ENCODE peak calls at places on chromosomes 16 and 17, in seven cellular contexts. M is A673, B is transverse colon, H is stomach, T is breast epithelium, Z is A549, X is endodermal cell. O is an unnamed sample.

GRCh38 chr17:8225813-8226535 is 15.6 kb upstream of the AURKB start:
- DNase-seq in M (peak; percentile 94), B (peak; percentile 54), H (peak; percentile 39), T (no peak), Z (peak; percentile 44), X (peak; percentile 94), O (peak; percentile 68)

GRCh38 chr17:3903881-3904286 is 11.0 kb upstream of the CAMKK1 start:
- DNase-seq in M (no peak), B (no peak), H (no peak), T (no peak), Z (no peak), X (peak; percentile 79), O (no peak)

GRCh38 chr16:17970816-17971291 is 365.7 kb downstream of the NPIPA8 start:
- DNase-seq in M (no peak), B (no peak), H (no peak), T (no peak), Z (no peak), X (no peak), O (no peak)

GRCh38 chr17:58092797-58093385 is 9.7 kb downstream of the DYNLL2 start:
- DNase-seq in M (no peak), B (no peak), H (no peak), T (no peak), Z (no peak), X (peak; percentile 13), O (no peak)

GRCh38 chr16:89398924-89399323 is 91.4 kb downstream of the ANKRD11 start:
- DNase-seq in M (no peak), B (no peak), H (no peak), T (no peak), Z (no peak), X (no peak), O (no peak)

GRCh38 chr16:75305364-75306101 is 54.1 kb upstream of the BCAR1 start:
- DNase-seq in M (peak; percentile 99), B (peak; percentile 90), H (peak; percentile 78), T (peak; percentile 88), Z (peak; percentile 97), X (peak; percentile 70), O (peak; percentile 60)

GRCh38 chr17:36938566-36939058 is 1.3 kb downstream of the LHX1 start:
- DNase-seq in M (no peak), B (no peak), H (no peak), T (no peak), Z (no peak), X (no peak), O (no peak)

GRCh38 chr17:27558842-27559505 is 72.0 kb upstream of the LGALS9 start:
- DNase-seq in M (no peak), B (peak; percentile 51), H (no peak), T (no peak), Z (no peak), X (no peak), O (no peak)

GRCh38 chr16:17257426-17257825 is 213.3 kb downstream of the XYLT1 start:
- DNase-seq in M (no peak), B (no peak), H (no peak), T (no peak), Z (no peak), X (no peak), O (no peak)

GRCh38 chr17:29611351-29612093 is 11.2 kb downstream of the CORO6 start:
- DNase-seq in M (no peak), B (no peak), H (no peak), T (no peak), Z (no peak), X (no peak), O (no peak)

GRCh38 chr17:50947844-50948514 is 81.8 kb upstream of the TOB1 start:
- DNase-seq in M (no peak), B (peak; percentile 90), H (peak; percentile 96), T (peak; percentile 76), Z (no peak), X (no peak), O (peak; percentile 81)

GRCh38 chr16:68526782-68527145 is 12.3 kb upstream of the ZFP90 start:
- DNase-seq in M (no peak), B (no peak), H (no peak), T (no peak), Z (no peak), X (no peak), O (no peak)

GRCh38 chr16:81189100-81189664 is 49.3 kb upstream of the BCO1 start:
- DNase-seq in M (no peak), B (peak; percentile 50), H (peak; percentile 69), T (peak; percentile 47), Z (no peak), X (no peak), O (peak; percentile 55)

GRCh38 chr17:32590974-32591373 is 104.2 kb downstream of the CDK5R1 start:
- DNase-seq in M (no peak), B (no peak), H (no peak), T (no peak), Z (no peak), X (no peak), O (no peak)

GRCh38 chr16:66961065-66961744 is at the start of gene CES3:
- DNase-seq in M (peak; percentile 88), B (peak; percentile 89), H (peak; percentile 71), T (no peak), Z (peak; percentile 80), X (peak; percentile 96), O (peak; percentile 85)

GRCh38 chr16:89815639-89816348 is 653 bp downstream of the FANCA start:
- DNase-seq in M (no peak), B (no peak), H (no peak), T (no peak), Z (no peak), X (peak; percentile 64), O (peak; percentile 37)

GRCh38 chr17:34542700-34543336 is 36.6 kb upstream of the TMEM132E start:
- DNase-seq in M (peak; percentile 2), B (peak; percentile 25), H (peak; percentile 27), T (no peak), Z (peak; percentile 40), X (peak; percentile 90), O (peak; percentile 52)

GRCh38 chr16:84368327-84368996 is at the start of gene ATP2C2:
- DNase-seq in M (no peak), B (peak; percentile 86), H (peak; percentile 78), T (peak; percentile 39), Z (no peak), X (peak; percentile 95), O (no peak)

GRCh38 chr17:12987120-12987519 is 30.7 kb downstream of the ELAC2 start:
- DNase-seq in M (no peak), B (no peak), H (no peak), T (no peak), Z (no peak), X (peak; percentile 75), O (no peak)

GRCh38 chr17:58172369-58173071 is 5.7 kb downstream of the OR4D2 start:
- DNase-seq in M (peak; percentile 52), B (no peak), H (no peak), T (no peak), Z (peak; percentile 68), X (peak; percentile 91), O (no peak)

DNA sequence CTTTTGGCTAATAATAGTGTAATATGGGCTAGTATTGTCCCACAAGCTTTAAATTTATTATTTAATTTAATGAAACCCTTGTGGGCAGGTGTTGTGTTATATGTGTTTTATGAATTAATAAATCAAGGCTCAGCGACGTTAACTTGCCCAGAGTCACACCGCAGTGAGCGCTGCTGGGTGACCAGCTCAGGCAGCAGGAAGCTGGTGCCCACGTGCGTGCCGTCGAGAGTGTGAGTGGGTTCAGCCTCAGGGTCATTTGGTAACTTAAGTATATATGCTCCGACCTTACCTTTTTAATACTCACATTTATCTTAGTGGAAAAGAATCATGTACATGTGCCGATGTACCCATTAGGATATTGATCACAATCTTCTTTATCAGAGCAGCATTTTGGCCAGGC is 137.4 kb upstream of the CHMP6 start:
- DNase-seq in M (no peak), B (no peak), H (no peak), T (no peak), Z (no peak), X (no peak), O (no peak)
- H3K4me1 ChIP-seq in M (peaks cover 5% of the 10 kb centered on the region), B (peaks cover 16% of the 10 kb centered on the region), H (peaks cover 23% of the 10 kb centered on the region), T (no peaks in the 10 kb centered on the region), Z (peaks cover 40% of the 10 kb centered on the region), X (no peaks in the 10 kb centered on the region), O (peaks cover 16% of the 10 kb centered on the region)

DNA sequence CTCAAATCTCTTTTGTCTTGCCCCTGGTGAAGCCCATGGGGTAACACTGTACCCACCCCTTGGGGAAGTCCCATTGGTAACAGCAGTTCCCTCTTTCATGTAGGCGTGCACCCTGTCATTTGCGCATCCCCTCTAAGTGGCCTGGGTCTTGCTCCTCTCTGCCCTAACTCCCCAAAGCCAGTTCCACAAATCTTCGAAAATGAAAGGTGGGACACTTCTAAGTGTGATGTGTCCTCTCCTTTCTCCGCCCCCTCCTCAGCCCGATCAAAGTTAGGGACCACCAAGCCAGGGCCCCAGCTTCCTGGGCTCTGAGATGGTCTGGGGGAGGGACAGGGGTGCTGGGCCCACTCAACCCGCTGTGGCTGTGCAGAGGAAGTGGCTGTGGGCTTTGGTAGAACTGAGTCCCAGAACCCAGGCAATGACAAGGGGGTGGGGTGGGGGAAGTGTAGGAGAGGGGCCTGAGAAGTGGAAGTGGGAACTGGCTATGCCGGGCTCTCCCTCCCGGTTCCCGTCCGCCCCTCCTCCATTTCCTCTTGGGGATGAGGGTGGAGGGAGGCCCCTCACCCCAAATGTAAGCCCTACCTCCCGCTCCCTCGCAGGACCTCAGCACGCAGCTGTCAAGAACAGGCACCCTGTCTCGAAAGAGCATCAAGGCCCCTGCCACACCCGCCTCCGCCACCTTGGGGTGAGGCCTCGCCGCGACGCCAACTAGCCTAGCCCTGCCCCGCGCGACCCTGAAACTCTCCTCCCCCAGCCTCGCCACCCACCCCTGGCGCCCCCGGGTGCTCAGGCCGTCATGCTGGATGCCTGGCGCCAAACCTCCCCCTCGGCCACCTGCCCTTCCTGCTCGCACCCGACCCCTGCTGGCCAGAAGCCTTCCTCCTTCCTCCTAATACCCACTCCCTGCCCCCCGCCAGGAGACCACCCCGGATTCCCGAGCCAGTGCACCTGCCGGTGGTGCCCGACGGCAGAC is 8.7 kb downstream of the ABI3 start:
- DNase-seq in M (no peak), B (peak; percentile 56), H (peak; percentile 30), T (no peak), Z (no peak), X (peak; percentile 83), O (peak; percentile 40)
- H3K4me1 ChIP-seq in M (no peaks in the 10 kb centered on the region), B (peaks cover 25% of the 10 kb centered on the region), H (peaks cover 79% of the 10 kb centered on the region), T (peaks cover 8% of the 10 kb centered on the region), Z (peaks cover 8% of the 10 kb centered on the region), X (peaks cover 3% of the 10 kb centered on the region), O (no peaks in the 10 kb centered on the region)

GRCh38 chr16:57535680-57536305 is 578 bp downstream of the CCDC102A start:
- DNase-seq in M (peak; percentile 93), B (peak; percentile 95), H (peak; percentile 95), T (peak; percentile 94), Z (peak; percentile 98), X (peak; percentile 98), O (peak; percentile 94)

GRCh38 chr16:57536306-57537193 is at the start of gene CCDC102A:
- DNase-seq in M (peak; percentile 62), B (no peak), H (peak; percentile 28), T (peak; percentile 27), Z (no peak), X (peak; percentile 79), O (peak; percentile 64)

GRCh38 chr16:57534337-57534880 is 2.0 kb downstream of the CCDC102A start:
- DNase-seq in M (no peak), B (no peak), H (no peak), T (peak; percentile 16), Z (no peak), X (peak; percentile 40), O (no peak)

GRCh38 chr16:57533618-57534336 is 2.6 kb downstream of the CCDC102A start:
- DNase-seq in M (no peak), B (no peak), H (peak; percentile 34), T (peak; percentile 27), Z (no peak), X (peak; percentile 46), O (peak; percentile 81)

GRCh38 chr16:57534881-57535658 is 1.3 kb downstream of the CCDC102A start:
- DNase-seq in M (no peak), B (no peak), H (peak; percentile 24), T (peak; percentile 29), Z (no peak), X (peak; percentile 51), O (no peak)
- H3K4me1 ChIP-seq in M (peaks cover 25% of the 10 kb centered on the region), B (peaks cover 37% of the 10 kb centered on the region), H (peaks cover 76% of the 10 kb centered on the region), T (peaks cover 23% of the 10 kb centered on the region), Z (peaks cover 59% of the 10 kb centered on the region), X (no peaks in the 10 kb centered on the region), O (peaks cover 19% of the 10 kb centered on the region)

GRCh38 chr17:44527954-44528353 is 24.7 kb upstream of the GPATCH8 start:
- DNase-seq in M (no peak), B (no peak), H (no peak), T (no peak), Z (no peak), X (no peak), O (no peak)
- H3K4me1 ChIP-seq in M (no peaks in the 10 kb centered on the region), B (no peaks in the 10 kb centered on the region), H (no peaks in the 10 kb centered on the region), T (no peaks in the 10 kb centered on the region), Z (no peaks in the 10 kb centered on the region), X (no peaks in the 10 kb centered on the region), O (no peaks in the 10 kb centered on the region)